ENCODE peak calls at places on chromosomes 3 and 15, in six cellular contexts. M, P, B, S, D and A are unnamed samples.

GRCh38 chr3:159513867-159514380 is 474.7 kb upstream of the IL12A start:
- DNase-seq in M (no peak), P (no peak), B (no peak), D (no peak), S (no peak), A (no peak)

GRCh38 chr3:52230461-52230860 is 5.0 kb upstream of the TLR9 start:
- DNase-seq in M (no peak), B (no peak), P (no peak), D (no peak), S (no peak), A (no peak)

GRCh38 chr3:32620911-32621310 is 50.3 kb upstream of the DYNC1LI1 start:
- DNase-seq in M (no peak), B (no peak), P (no peak), S (no peak), D (no peak), A (no peak)

GRCh38 chr15:36954486-36954885 is 145.9 kb downstream of the MEIS2 start:
- DNase-seq in M (no peak), B (no peak), P (no peak), S (no peak), D (no peak), A (peak)

GRCh38 chr3:74353039-74353438 is 261.4 kb downstream of the CNTN3 start:
- DNase-seq in P (no peak), D (no peak), M (no peak), B (peak), S (no peak), A (peak)

GRCh38 chr15:25089577-25089976 is 134.8 kb downstream of the SNRPN start:
- DNase-seq in M (no peak), B (no peak), S (no peak), D (no peak), P (no peak), A (no peak)

GRCh38 chr3:188049890-188050530 is 103.9 kb upstream of the LPP start:
- DNase-seq in S (no peak), D (no peak), B (peak), P (no peak), M (no peak), A (no peak)

GRCh38 chr3:52544937-52545336 is 8.5 kb downstream of the UQCC5 start:
- DNase-seq in P (no peak), B (no peak), S (no peak), D (no peak), M (no peak), A (no peak)

GRCh38 chr15:56242576-56243116 is 1.0 kb downstream of the RFX7 start:
- DNase-seq in D (no peak), M (no peak), B (no peak), S (no peak), P (peak), A (peak)

GRCh38 chr3:87350367-87351199 is 74.2 kb upstream of the POU1F1 start:
- DNase-seq in S (peak), P (peak), D (peak), B (peak), M (no peak), A (peak)

GRCh38 chr15:77550275-77551251 is 82.1 kb downstream of the LINGO1 start:
- DNase-seq in M (no peak), B (no peak), S (no peak), D (no peak), P (no peak), A (no peak)

GRCh38 chr3:101513419-101513986 is 491 bp upstream of the SENP7 start:
- DNase-seq in P (peak), D (peak), M (no peak), B (peak), S (no peak), A (peak)

GRCh38 chr15:66841953-66842681 is 140.1 kb downstream of the SMAD6 start:
- DNase-seq in P (peak), D (peak), M (peak), S (peak), B (peak), A (peak)

GRCh38 chr15:41934843-41935242 is 37.5 kb downstream of the EHD4 start:
- DNase-seq in B (peak), P (no peak), M (no peak), D (no peak), S (no peak), A (no peak)

GRCh38 chr3:196914866-196915265 is 27.5 kb downstream of the NCBP2 start:
- DNase-seq in P (no peak), S (no peak), B (no peak), D (no peak), M (no peak), A (no peak)

GRCh38 chr3:100245146-100245545 is 15.6 kb upstream of the TBC1D23 start:
- DNase-seq in P (no peak), S (peak), M (no peak), D (no peak), B (no peak), A (peak)

GRCh38 chr3:99474776-99475175 is 163.6 kb upstream of the COL8A1 start:
- DNase-seq in B (no peak), P (no peak), S (peak), M (no peak), D (no peak), A (no peak)

GRCh38 chr3:851098-851790 is 241.6 kb upstream of the CNTN6 start:
- DNase-seq in M (no peak), B (no peak), D (no peak), P (peak), S (no peak), A (no peak)

GRCh38 chr3:29083081-29083480 is 197.8 kb upstream of the RBMS3 start:
- DNase-seq in M (no peak), B (no peak), D (no peak), S (no peak), P (no peak), A (no peak)

GRCh38 chr3:66411436-66411835 is 89.4 kb downstream of the LRIG1 start:
- DNase-seq in P (no peak), M (no peak), D (no peak), S (peak), B (no peak), A (no peak)

GRCh38 chr15:52153900-52154895 is 37.0 kb downstream of the GNB5 start:
- DNase-seq in B (no peak), M (no peak), D (no peak), S (no peak), P (peak), A (no peak)

GRCh38 chr3:73405853-73406252 is 218.9 kb downstream of the PDZRN3 start:
- DNase-seq in S (peak), B (no peak), P (no peak), D (no peak), M (no peak), A (no peak)

GRCh38 chr3:183253364-183253960 is 409 bp downstream of the B3GNT5 start:
- DNase-seq in S (peak), B (peak), P (peak), D (no peak), M (peak), A (peak)

GRCh38 chr3:59364471-59364870 is 314.6 kb upstream of the CFAP20DC start:
- DNase-seq in P (no peak), S (peak), D (no peak), M (no peak), B (no peak), A (peak)

GRCh38 chr15:72824112-72824511 is 40.6 kb upstream of the ADPGK start:
- DNase-seq in P (no peak), S (no peak), B (no peak), D (no peak), M (no peak), A (no peak)

GRCh38 chr15:68360716-68361115 is 71.2 kb downstream of the ITGA11 start:
- DNase-seq in P (no peak), B (no peak), M (no peak), D (no peak), S (no peak), A (no peak)

GRCh38 chr15:89591834-89592233 is 16.6 kb downstream of the TICRR start:
- DNase-seq in P (no peak), D (no peak), S (peak), M (no peak), B (no peak), A (peak)

GRCh38 chr15:49495993-49496747 is 73.1 kb downstream of the FGF7 start:
- DNase-seq in B (no peak), M (no peak), S (peak), D (no peak), P (no peak), A (peak)

GRCh38 chr3:150497956-150498355 is 48.3 kb downstream of the SERP1 start:
- DNase-seq in P (no peak), M (no peak), S (peak), B (peak), D (no peak), A (peak)

GRCh38 chr3:89565098-89565497 is 457.7 kb downstream of the EPHA3 start:
- DNase-seq in P (no peak), D (no peak), S (no peak), M (no peak), B (no peak), A (no peak)

GRCh38 chr3:133570937-133571320 is 2.6 kb upstream of the CDV3 start:
- DNase-seq in P (no peak), D (no peak), S (no peak), B (no peak), M (no peak), A (peak)